ENCODE peak calls at places on chromosomes 11 and 22, in ten cellular contexts. H is CD4-positive, CD25-positive, alpha-beta regulatory T cell; R is left ventricle myocardium inferior; M is tibial artery; W is colonic mucosa; T is trophoblast cell; Y is transverse colon; U is cardiac muscle cell; P is adrenal gland; Z is aorta. Q is an unnamed sample.

GRCh38 chr11:35688023-35688422 is 25.4 kb downstream of the TRIM44 start:
- DNase-seq in H (no peak), R (no peak), M (no peak), W (no peak), T (no peak), Y (no peak), U (peak; percentile 61), P (no peak), Z (no peak), Q (no peak)

GRCh38 chr22:45549739-45550138 is 47.1 kb downstream of the FBLN1 start:
- DNase-seq in H (no peak), R (no peak), M (no peak), W (no peak), T (no peak), Y (no peak), U (no peak), P (no peak), Z (no peak), Q (no peak)

GRCh38 chr22:29716814-29717213 is 3.0 kb upstream of the CABP7 start:
- DNase-seq in H (peak; percentile 39), R (peak; percentile 43), M (peak; percentile 33), W (peak; percentile 41), T (peak; percentile 81), Y (peak; percentile 53), U (peak; percentile 88), P (peak; percentile 72), Z (peak; percentile 63), Q (no peak)

GRCh38 chr22:46001426-46002106 is 24.6 kb upstream of the WNT7B start:
- DNase-seq in H (no peak), R (peak; percentile 41), M (no peak), W (no peak), T (no peak), Y (no peak), U (no peak), P (no peak), Z (no peak), Q (no peak)

GRCh38 chr11:13462311-13462927 is 603 bp downstream of the BTBD10 start:
- DNase-seq in H (peak; percentile 56), R (peak; percentile 61), M (peak; percentile 60), W (peak; percentile 85), T (peak; percentile 94), Y (peak; percentile 78), U (peak; percentile 24), P (peak; percentile 75), Z (peak; percentile 67), Q (no peak)

GRCh38 chr11:47057374-47057773 is 119.3 kb downstream of the ARFGAP2 start:
- DNase-seq in H (no peak), R (no peak), M (no peak), W (no peak), T (no peak), Y (no peak), U (peak; percentile 75), P (no peak), Z (no peak), Q (no peak)

GRCh38 chr11:74319139-74319538 is 7.7 kb upstream of the P4HA3 start:
- DNase-seq in H (no peak), R (no peak), M (no peak), W (no peak), T (peak; percentile 3), Y (no peak), U (peak; percentile 83), P (peak; percentile 39), Z (no peak), Q (no peak)

GRCh38 chr11:70705097-70705496 is 306.8 kb downstream of the CTTN start:
- DNase-seq in H (no peak), R (no peak), M (no peak), W (no peak), T (no peak), Y (no peak), U (no peak), P (no peak), Z (peak; percentile 1), Q (no peak)

GRCh38 chr11:78061921-78062311 is 1.7 kb upstream of the THRSP start:
- DNase-seq in H (no peak), R (no peak), M (no peak), W (no peak), T (no peak), Y (no peak), U (peak; percentile 56), P (peak; percentile 42), Z (no peak), Q (no peak)

GRCh38 chr22:24986816-24987215 is 34.3 kb downstream of the KIAA1671 start:
- DNase-seq in H (peak; percentile 74), R (no peak), M (no peak), W (peak; percentile 51), T (no peak), Y (peak; percentile 37), U (no peak), P (no peak), Z (no peak), Q (no peak)

GRCh38 chr11:12430912-12431311 is 53.5 kb downstream of the PARVA start:
- DNase-seq in H (no peak), R (no peak), M (peak; percentile 90), W (peak; percentile 83), T (peak; percentile 81), Y (peak; percentile 74), U (peak; percentile 95), P (peak; percentile 60), Z (peak; percentile 85), Q (no peak)

GRCh38 chr11:66224226-66224850 is 44.1 kb upstream of the RAB1B start:
- DNase-seq in H (no peak), R (no peak), M (no peak), W (no peak), T (no peak), Y (no peak), U (no peak), P (no peak), Z (peak; percentile 0), Q (no peak)

GRCh38 chr11:66221726-66222236 is 46.7 kb upstream of the RAB1B start:
- DNase-seq in H (no peak), R (no peak), M (peak; percentile 16), W (no peak), T (no peak), Y (no peak), U (no peak), P (no peak), Z (peak; percentile 36), Q (no peak)

GRCh38 chr11:66221012-66221411 is 47.4 kb upstream of the RAB1B start:
- DNase-seq in H (no peak), R (no peak), M (peak; percentile 10), W (no peak), T (no peak), Y (no peak), U (no peak), P (no peak), Z (peak; percentile 26), Q (no peak)

GRCh38 chr11:66220566-66220935 is 47.9 kb upstream of the RAB1B start:
- DNase-seq in H (no peak), R (no peak), M (no peak), W (no peak), T (no peak), Y (no peak), U (no peak), P (no peak), Z (peak; percentile 20), Q (no peak)

DNA sequence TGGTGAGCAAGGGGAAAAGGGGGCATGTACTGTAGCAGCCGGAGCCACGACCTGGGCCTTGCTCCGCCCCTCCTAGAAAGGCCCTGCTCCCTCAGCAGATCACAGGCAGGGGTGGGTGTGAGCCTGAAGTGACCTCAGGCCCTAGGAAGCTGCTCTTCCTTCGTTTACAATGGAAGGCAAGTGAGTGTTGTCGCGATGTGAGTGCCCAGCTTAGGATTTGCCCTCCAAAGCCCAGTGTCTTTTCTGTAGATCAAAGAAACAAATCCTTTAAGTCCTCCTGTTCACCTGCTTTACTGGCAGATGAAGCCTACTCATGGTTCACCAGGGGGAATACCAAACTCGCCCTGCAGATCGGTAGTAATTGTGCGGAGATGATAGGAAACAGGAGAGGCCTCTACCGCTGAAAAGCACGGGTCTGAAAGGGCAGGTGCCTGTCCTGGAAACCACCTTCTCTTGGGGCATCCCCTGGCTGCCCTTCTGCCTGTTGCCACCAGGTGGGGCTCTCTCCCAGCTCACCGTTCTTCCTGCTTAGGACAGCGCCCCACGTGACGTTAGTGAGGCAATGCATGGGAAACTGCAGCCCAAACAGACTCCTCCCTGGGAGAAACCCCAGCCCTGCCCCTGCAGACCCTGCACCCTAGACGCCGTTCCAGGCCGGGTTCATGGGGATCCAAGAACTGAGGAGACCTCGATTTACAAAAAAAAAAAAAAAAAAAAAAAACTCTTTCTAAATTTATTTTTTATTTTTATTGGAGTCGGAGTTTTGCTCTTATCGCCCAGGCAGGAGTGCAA is 45.9 kb upstream of the RAB1B start:
- DNase-seq in H (peak; percentile 96), R (peak; percentile 88), M (peak; percentile 91), W (peak; percentile 90), T (peak; percentile 97), Y (peak; percentile 93), U (peak; percentile 92), P (peak; percentile 93), Z (peak; percentile 92), Q (peak; percentile 62)
- H3K36me3 ChIP-seq in H (peaks cover 68% of the 10 kb centered on the region), R (peaks cover 44% of the 10 kb centered on the region), M (peaks cover 77% of the 10 kb centered on the region), W (no peaks in the 10 kb centered on the region), T (peaks cover 53% of the 10 kb centered on the region), Y (no peaks in the 10 kb centered on the region), U (peaks cover 16% of the 10 kb centered on the region), P (peaks cover 37% of the 10 kb centered on the region), Z (no peaks in the 10 kb centered on the region), Q (peaks cover 23% of the 10 kb centered on the region)

DNA sequence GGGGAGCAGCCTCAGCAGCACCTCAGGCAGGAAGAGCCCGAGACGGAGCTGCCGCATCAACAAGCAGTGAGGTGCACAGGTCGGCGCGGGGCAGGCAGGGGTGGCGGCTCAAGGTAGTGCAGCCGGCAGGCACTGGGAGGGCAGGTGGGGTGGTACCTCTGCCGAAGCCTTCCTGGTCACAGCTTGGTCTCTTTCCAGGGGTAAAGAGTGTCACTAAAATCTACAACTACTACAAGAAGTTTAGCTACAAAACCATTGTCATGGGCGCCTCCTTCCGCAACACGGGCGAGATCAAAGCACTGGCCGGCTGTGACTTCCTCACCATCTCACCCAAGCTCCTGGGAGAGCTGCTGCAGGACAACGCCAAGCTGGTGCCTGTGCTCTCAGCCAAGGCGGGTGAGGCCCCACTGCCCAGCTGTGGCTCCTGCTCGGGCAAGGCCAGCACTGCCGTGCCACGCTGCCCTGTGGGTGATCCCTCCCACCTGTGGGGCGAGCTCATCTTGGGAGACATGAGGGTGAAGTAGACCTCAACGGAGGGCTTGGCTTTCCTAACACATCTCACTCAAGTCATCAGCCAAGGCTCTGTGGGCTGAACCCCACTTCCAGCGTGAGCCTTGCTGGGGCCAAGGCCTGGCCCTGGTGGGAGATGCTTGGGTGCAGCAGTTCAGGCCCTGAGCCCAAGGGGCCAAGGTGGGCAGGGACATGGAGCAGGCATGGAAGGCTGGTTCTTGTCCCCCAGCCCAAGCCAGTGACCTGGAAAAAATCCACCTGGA is 13.6 kb downstream of the GATD1 start:
- DNase-seq in H (no peak), R (no peak), M (no peak), W (no peak), T (no peak), Y (no peak), U (no peak), P (no peak), Z (no peak), Q (no peak)
- H3K36me3 ChIP-seq in H (peaks cover 40% of the 10 kb centered on the region), R (peaks cover 81% of the 10 kb centered on the region), M (peaks cover 97% of the 10 kb centered on the region), W (peaks cover 17% of the 10 kb centered on the region), T (peaks cover 74% of the 10 kb centered on the region), Y (peaks cover 36% of the 10 kb centered on the region), U (peaks cover 28% of the 10 kb centered on the region), P (peaks cover 79% of the 10 kb centered on the region), Z (peaks cover 5% of the 10 kb centered on the region), Q (peaks cover 97% of the 10 kb centered on the region)

GRCh38 chr11:34458566-34458965 is 19.8 kb downstream of the CAT start:
- DNase-seq in H (no peak), R (no peak), M (no peak), W (no peak), T (no peak), Y (no peak), U (no peak), P (no peak), Z (no peak), Q (no peak)
- H3K36me3 ChIP-seq in H (peaks cover 74% of the 10 kb centered on the region), R (peaks cover 98% of the 10 kb centered on the region), M (peaks cover 96% of the 10 kb centered on the region), W (no peaks in the 10 kb centered on the region), T (peaks cover 2% of the 10 kb centered on the region), Y (peaks cover 83% of the 10 kb centered on the region), U (peaks cover 23% of the 10 kb centered on the region), P (peaks cover 58% of the 10 kb centered on the region), Z (peaks cover 19% of the 10 kb centered on the region), Q (peaks cover 29% of the 10 kb centered on the region)

GRCh38 chr22:39314251-39314971 is 5.0 kb downstream of the RPL3 start:
- DNase-seq in H (no peak), R (no peak), M (no peak), W (no peak), T (no peak), Y (no peak), U (no peak), P (peak; percentile 87), Z (no peak), Q (no peak)
- H3K36me3 ChIP-seq in H (peaks cover 67% of the 10 kb centered on the region), R (peaks cover 68% of the 10 kb centered on the region), M (peaks cover 70% of the 10 kb centered on the region), W (peaks cover 47% of the 10 kb centered on the region), T (peaks cover 68% of the 10 kb centered on the region), Y (peaks cover 57% of the 10 kb centered on the region), U (peaks cover 61% of the 10 kb centered on the region), P (peaks cover 68% of the 10 kb centered on the region), Z (peaks cover 4% of the 10 kb centered on the region), Q (peaks cover 74% of the 10 kb centered on the region)